ENCODE peak calls at places on chromosomes 12 and 14, in seven cellular contexts. J, Y, C, T, P, S and X are unnamed samples.

GRCh38 chr12:11698729-11699128 is 49.3 kb downstream of the ETV6 start:
- DNase-seq in J (no peak), S (no peak), P (no peak), C (no peak), Y (no peak), T (no peak), X (no peak)

GRCh38 chr12:53299101-53299453 is 418 bp upstream of the MYG1 start:
- DNase-seq in T (peak; percentile 82), Y (peak; percentile 67), C (no peak), S (no peak), J (no peak), P (peak; percentile 71), X (peak; percentile 16)

GRCh38 chr14:29518335-29518734 is 409.3 kb downstream of the PRKD1 start:
- DNase-seq in J (no peak), C (no peak), Y (no peak), S (no peak), P (peak; percentile 19), T (peak; percentile 42), X (no peak)

GRCh38 chr14:64465856-64466554 is 706 bp downstream of the AKAP5 start:
- DNase-seq in P (peak; percentile 60), T (peak; percentile 39), S (no peak), C (peak; percentile 2), Y (peak; percentile 45), J (no peak), X (peak; percentile 37)

GRCh38 chr12:2963760-2964292 is 4.6 kb downstream of the TEAD4 start:
- DNase-seq in S (no peak), Y (peak; percentile 16), T (peak; percentile 39), P (peak; percentile 32), C (no peak), J (peak; percentile 78), X (no peak)

GRCh38 chr14:35821546-35822411 is 4.4 kb upstream of the BRMS1L start:
- DNase-seq in S (no peak), J (no peak), T (peak; percentile 49), P (peak; percentile 19), Y (peak; percentile 34), C (no peak), X (no peak)

GRCh38 chr12:56487448-56488040 is 417 bp downstream of the GLS2 start:
- DNase-seq in P (no peak), J (no peak), S (peak; percentile 56), C (no peak), T (no peak), Y (no peak), X (no peak)

GRCh38 chr12:132713123-132713522 is 2.5 kb downstream of the PGAM5 start:
- DNase-seq in J (no peak), Y (no peak), P (no peak), C (no peak), T (no peak), S (no peak), X (no peak)

GRCh38 chr14:40252817-40253447 is 820.7 kb upstream of the FBXO33 start:
- DNase-seq in S (no peak), J (no peak), T (no peak), C (no peak), Y (no peak), P (no peak), X (no peak)

GRCh38 chr14:92459479-92460421 is 53.8 kb upstream of the RIN3 start:
- DNase-seq in Y (no peak), T (no peak), P (no peak), C (no peak), J (no peak), S (no peak), X (no peak)

GRCh38 chr14:92462568-92462967 is 51.0 kb upstream of the RIN3 start:
- DNase-seq in Y (no peak), T (no peak), S (no peak), P (no peak), C (no peak), J (no peak), X (no peak)

GRCh38 chr14:92460541-92460915 is 53.1 kb upstream of the RIN3 start:
- DNase-seq in Y (no peak), T (no peak), P (no peak), J (no peak), S (no peak), C (no peak), X (no peak)

GRCh38 chr14:92461891-92462290 is 51.7 kb upstream of the RIN3 start:
- DNase-seq in T (no peak), S (no peak), P (no peak), C (no peak), J (no peak), Y (no peak), X (no peak)

GRCh38 chr14:92460916-92461579 is 52.5 kb upstream of the RIN3 start:
- DNase-seq in J (no peak), T (peak; percentile 65), P (peak; percentile 65), S (no peak), C (peak; percentile 47), Y (peak; percentile 57), X (peak; percentile 23)
- H3K4me3 ChIP-seq in J (no peak overlapping the region), T (no peak overlapping the region), P (no peak overlapping the region), S (no peak overlapping the region), C (no peak overlapping the region), Y (no peak overlapping the region), X (no peak overlapping the region)

DNA sequence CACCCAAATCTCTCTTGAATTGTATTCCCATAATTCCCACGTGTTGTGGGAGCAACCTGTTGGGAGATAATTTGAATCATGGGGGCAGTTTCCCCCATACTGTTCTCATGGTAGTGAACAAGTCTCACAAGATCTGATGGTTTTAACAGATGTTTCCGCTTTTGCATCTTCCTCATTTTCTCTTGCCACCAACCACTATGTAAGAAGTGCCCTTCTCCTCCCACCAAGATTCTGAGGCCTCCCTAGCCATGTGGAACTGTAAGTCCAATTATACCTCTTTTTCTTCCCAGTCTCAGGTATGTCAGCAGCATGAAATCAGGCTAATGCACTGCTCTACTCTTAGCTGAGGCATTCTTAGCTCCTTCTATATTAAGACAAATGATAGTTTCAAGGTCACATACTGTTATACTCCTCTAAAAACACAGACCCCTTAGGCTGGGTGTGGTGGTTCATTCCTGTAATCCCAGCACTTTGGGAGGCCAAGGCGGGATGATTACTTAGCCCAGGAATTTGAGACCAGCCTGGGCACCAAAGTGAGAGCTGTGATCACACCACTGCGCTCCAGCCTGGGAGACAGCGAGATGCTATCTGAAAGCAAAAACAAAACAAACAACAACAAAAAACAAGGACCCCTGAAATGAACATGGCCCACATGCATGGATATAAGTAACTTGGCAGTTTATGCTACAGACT is 3.6 kb downstream of the SCAF11 start:
- DNase-seq in T (no peak), P (no peak), Y (no peak), J (no peak), C (no peak), S (no peak), X (no peak)
- H3K4me3 ChIP-seq in T (no peak overlapping the region), P (no peak overlapping the region), Y (no peak overlapping the region), J (no peak overlapping the region), C (no peak overlapping the region), S (no peak overlapping the region), X (no peak overlapping the region)

DNA sequence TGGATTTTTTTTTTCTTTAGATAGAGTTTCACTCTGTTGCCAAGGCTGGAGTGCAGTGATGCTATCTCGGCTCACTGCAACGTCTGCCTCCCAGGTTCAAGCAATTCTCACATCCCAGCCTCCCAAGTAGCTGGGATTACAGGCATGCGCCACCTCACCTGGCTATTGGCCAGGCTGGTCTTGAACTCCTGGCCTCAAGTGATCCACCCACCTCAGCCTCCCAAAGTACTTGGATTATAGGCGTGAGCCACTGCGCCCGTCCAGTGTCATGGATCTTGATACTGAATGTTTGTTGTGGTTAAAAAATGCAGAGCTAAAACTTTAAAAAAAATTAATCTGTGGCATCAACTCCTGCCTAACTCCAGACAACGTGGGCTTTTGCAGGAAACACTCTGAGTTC is 107.8 kb upstream of the PTPRB start:
- DNase-seq in C (no peak), Y (no peak), T (no peak), J (no peak), P (no peak), S (no peak), X (no peak)
- H3K4me3 ChIP-seq in C (no peak overlapping the region), Y (no peak overlapping the region), T (no peak overlapping the region), J (no peak overlapping the region), P (no peak overlapping the region), S (no peak overlapping the region), X (no peak overlapping the region)

DNA sequence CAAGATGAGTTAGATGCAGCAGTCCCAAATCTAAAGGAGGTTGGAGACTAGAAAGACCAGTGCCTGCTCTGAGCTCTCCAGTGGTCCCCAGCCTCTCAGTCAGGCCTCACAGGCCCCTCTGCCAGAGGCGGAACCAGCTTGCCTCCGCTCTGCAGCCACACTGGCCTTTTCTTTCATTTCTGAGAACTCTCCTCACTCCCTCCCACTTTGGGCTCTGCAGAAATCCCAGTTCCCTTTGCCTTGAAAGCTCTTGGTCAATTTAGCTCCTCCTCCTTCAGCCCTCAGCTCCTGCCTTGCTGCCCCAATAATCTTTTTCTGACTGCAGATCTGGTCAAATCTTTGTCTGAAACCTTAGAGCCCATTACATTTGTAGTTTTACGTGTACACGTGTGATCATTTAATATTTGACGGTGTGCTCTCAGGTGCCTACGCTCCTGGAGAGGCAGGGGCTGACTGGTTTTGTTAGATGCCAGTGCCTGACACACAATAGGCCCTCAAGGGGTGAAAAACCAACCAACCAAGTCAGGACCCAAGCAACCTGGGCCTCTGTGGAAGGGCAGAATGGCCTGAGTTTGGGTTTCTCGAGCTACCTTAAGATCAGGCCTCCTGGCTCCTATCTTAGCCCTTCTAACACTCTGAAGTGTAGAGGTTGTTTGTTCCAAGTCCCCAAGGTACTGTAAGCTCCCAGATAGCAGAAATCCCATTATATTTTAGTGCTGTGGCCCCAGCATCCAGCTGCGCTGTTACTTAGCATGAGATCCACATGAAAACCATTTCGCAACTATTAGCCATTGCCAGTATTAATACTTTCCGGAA is 1.1 kb upstream of the NUDT4 start:
- DNase-seq in C (no peak), P (peak; percentile 18), Y (no peak), J (no peak), T (peak; percentile 77), S (peak; percentile 28), X (no peak)
- H3K4me3 ChIP-seq in C (no peak overlapping the region), P (peak overlapping the region; percentile 49), Y (peak overlapping the region; percentile 68), J (peak overlapping the region; percentile 67), T (peak overlapping the region; percentile 37), S (no peak overlapping the region), X (no peak overlapping the region)

GRCh38 chr14:21557084-21557901 is 22.6 kb downstream of the OR10G3 start:
- DNase-seq in P (peak; percentile 92), C (peak; percentile 55), Y (peak; percentile 81), J (peak; percentile 97), S (peak; percentile 62), T (peak; percentile 91), X (peak; percentile 88)
- H3K4me3 ChIP-seq in P (peak overlapping the region; percentile 33), C (peak overlapping the region; percentile 29), Y (peak overlapping the region; percentile 37), J (no peak overlapping the region), S (no peak overlapping the region), T (no peak overlapping the region), X (peak overlapping the region; percentile 37)

DNA sequence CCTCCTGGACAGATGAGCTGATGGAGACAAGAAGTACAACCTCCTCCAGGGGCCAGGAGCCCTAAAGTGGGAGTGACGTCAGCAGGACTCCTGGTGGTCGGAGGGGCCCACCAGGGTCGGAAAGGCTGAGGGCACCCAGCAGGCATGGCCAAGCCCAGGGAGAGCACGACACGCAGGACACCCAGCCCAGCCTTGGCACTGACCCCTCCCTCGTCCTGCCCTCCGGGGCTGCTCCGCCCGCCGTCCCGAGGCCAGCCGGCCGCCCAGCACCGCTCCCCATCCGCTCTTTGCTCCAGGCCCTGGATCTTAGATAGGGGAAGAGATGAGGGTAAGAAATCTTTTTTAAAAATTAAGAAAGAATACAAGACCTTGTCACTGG is 14.4 kb upstream of the RPLP0 start:
- DNase-seq in T (no peak), P (no peak), Y (no peak), J (no peak), C (no peak), S (no peak), X (no peak)
- H3K4me3 ChIP-seq in T (no peak overlapping the region), P (no peak overlapping the region), Y (no peak overlapping the region), J (no peak overlapping the region), C (no peak overlapping the region), S (no peak overlapping the region), X (no peak overlapping the region)